ENCODE peak calls at places on chromosomes 4 and X, in nine cellular contexts. M is ascending aorta; R is psoas muscle; B is nephron progenitor cell; J is Peyer's patch; E is esophagus squamous epithelium; Q is ovary; C is CD8-positive, alpha-beta T cell; A is astrocyte of the spinal cord. G is an unnamed sample.

GRCh38 chrX:34586507-34586906 is 70.6 kb downstream of the TMEM47 start:
- DNase-seq in C (no peak), M (no peak), Q (no peak), B (no peak), R (no peak), J (no peak), A (no peak), E (no peak), G (no peak)

GRCh38 chr4:11628093-11628725 is 199.5 kb upstream of the HS3ST1 start:
- DNase-seq in J (no peak), R (no peak), M (no peak), E (no peak), A (peak), Q (no peak), C (no peak), B (no peak), G (peak)

GRCh38 chrX:12747433-12747832 is 43.8 kb upstream of the PRPS2 start:
- DNase-seq in B (no peak), A (no peak), J (no peak), R (no peak), Q (no peak), E (no peak), M (no peak), C (no peak), G (no peak)

GRCh38 chr4:53986062-53986461 is 78.3 kb downstream of the CHIC2 start:
- DNase-seq in B (no peak), A (no peak), R (no peak), E (no peak), M (no peak), C (no peak), J (no peak), Q (no peak), G (no peak)

GRCh38 chrX:63661676-63662075 is 123.3 kb downstream of the ARHGEF9 start:
- DNase-seq in B (no peak), M (no peak), R (no peak), A (no peak), C (no peak), J (no peak), E (no peak), Q (no peak), G (no peak)

GRCh38 chr4:17957689-17958088 is 63.9 kb downstream of the LCORL start:
- DNase-seq in Q (no peak), R (no peak), C (no peak), J (no peak), A (peak), E (no peak), B (no peak), M (no peak), G (no peak)

GRCh38 chr4:164012396-164013027 is 518.0 kb downstream of the TMA16 start:
- DNase-seq in J (no peak), C (no peak), E (no peak), R (no peak), Q (no peak), A (peak), M (no peak), B (peak), G (no peak)

GRCh38 chr4:71814433-71814832 is 30.6 kb upstream of the GC start:
- DNase-seq in Q (no peak), A (no peak), R (no peak), E (no peak), B (peak), C (no peak), M (no peak), J (no peak), G (no peak)

GRCh38 chrX:136541294-136541693 is 9.3 kb downstream of the VGLL1 start:
- DNase-seq in C (no peak), B (no peak), Q (no peak), A (no peak), J (no peak), E (no peak), M (no peak), R (no peak), G (no peak)

GRCh38 chrX:12999422-12999821 is 24.5 kb downstream of the TMSB4X start:
- DNase-seq in J (no peak), A (no peak), M (no peak), R (no peak), E (no peak), Q (no peak), C (no peak), B (no peak), G (no peak)

GRCh38 chr4:96455045-96455720 is 615.3 kb downstream of the PDHA2 start:
- DNase-seq in A (no peak), Q (no peak), B (no peak), E (no peak), M (no peak), R (no peak), J (no peak), C (no peak), G (no peak)

GRCh38 chrX:119190736-119191282 is 45.3 kb upstream of the PGRMC1 start:
- DNase-seq in E (no peak), J (no peak), M (no peak), A (no peak), Q (peak), C (no peak), R (no peak), B (no peak), G (peak)

GRCh38 chr4:150315691-150316090 is 237.4 kb downstream of the DCLK2 start:
- DNase-seq in J (no peak), Q (no peak), M (no peak), E (no peak), C (no peak), A (no peak), R (no peak), B (no peak), G (no peak)

GRCh38 chr4:6574747-6575502 is at the start of gene MAN2B2:
- DNase-seq in J (peak), R (peak), A (peak), B (peak), C (peak), E (peak), Q (peak), M (peak), G (peak)

GRCh38 chrX:130994671-130995070 is 63.5 kb upstream of the ARHGAP36 start:
- DNase-seq in Q (no peak), C (no peak), R (no peak), B (peak), A (peak), M (no peak), J (no peak), E (no peak), G (no peak)

GRCh38 chr4:6767341-6767724 is 15.2 kb upstream of the KIAA0232 start:
- DNase-seq in Q (no peak), A (no peak), J (no peak), C (no peak), E (no peak), R (no peak), B (no peak), M (no peak), G (no peak)

GRCh38 chrX:154409222-154409871 is at the start of gene DNASE1L1:
- DNase-seq in R (peak), C (no peak), M (peak), Q (no peak), E (no peak), A (peak), J (peak), B (peak), G (peak)

GRCh38 chrX:39636481-39636880 is 461.3 kb downstream of the BCOR start:
- DNase-seq in J (no peak), R (no peak), E (no peak), M (no peak), C (no peak), B (no peak), A (no peak), Q (no peak), G (no peak)

GRCh38 chr4:32417113-32417704 is 1697.0 kb downstream of the PCDH7 start:
- DNase-seq in M (no peak), J (no peak), B (no peak), R (no peak), A (no peak), E (no peak), C (no peak), Q (no peak), G (no peak)
- TF ChIP-seq CTCF in M (no peak), J (no peak), B (no peak), R (no peak), A (peak), E (no peak), C (no peak), Q (no peak), G (no peak)

DNA sequence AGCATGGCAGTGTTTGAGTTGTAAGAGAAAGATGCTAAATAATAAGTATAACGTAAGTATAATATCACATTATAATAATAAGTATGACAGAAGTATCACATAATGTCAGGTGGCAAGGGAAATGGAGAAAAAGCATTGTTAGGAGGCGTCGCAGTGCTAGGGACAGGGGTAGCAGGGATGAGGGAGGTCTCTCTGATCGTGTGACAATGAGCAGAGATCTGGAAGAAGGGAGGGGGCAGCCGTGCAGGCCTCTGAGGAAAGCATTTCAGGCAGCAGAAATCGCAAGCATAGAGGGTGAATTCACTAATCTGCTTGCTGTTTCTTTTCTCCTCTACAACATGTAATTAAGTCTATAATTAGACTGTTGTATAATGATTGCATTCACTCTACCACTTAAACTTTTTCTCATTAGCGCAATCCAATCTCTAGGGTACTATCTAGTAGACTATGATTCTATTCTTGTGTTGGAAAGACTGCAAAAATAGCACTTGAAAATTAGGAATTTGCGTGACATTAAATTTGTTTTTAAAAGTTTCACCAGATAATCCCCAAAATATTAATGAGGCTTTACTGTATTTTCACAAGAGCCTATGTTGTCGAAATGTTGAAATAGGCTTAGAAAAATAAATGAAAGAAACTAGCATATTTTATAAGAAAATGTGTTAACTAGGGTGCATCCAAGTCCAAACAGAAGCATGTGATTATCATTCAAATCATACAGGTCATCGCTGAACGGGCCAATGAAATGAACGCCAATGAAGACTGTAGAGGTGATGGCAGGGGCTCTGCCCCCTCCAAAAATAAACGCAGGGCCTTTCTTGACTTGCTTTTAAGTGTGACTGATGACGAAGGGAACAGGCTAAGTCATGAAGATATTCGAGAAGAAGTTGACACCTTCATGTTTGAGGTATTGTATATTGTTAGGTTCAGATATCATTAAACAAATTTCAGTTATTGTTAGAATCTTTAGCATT is 9.4 kb downstream of the CYP4V2 start:
- DNase-seq in E (no peak), C (no peak), R (no peak), J (no peak), A (no peak), M (no peak), B (no peak), Q (no peak), G (no peak)
- TF ChIP-seq CTCF in E (no peak), C (no peak), R (no peak), J (no peak), A (no peak), M (no peak), B (no peak), Q (no peak), G (no peak)

GRCh38 chr4:26055855-26056254 is 141.8 kb downstream of the SMIM20 start:
- DNase-seq in E (no peak), J (no peak), R (no peak), M (no peak), Q (no peak), B (no peak), C (no peak), A (no peak), G (no peak)
- TF ChIP-seq CTCF in E (no peak), J (no peak), R (no peak), M (no peak), Q (no peak), B (no peak), C (no peak), A (no peak), G (no peak)

DNA sequence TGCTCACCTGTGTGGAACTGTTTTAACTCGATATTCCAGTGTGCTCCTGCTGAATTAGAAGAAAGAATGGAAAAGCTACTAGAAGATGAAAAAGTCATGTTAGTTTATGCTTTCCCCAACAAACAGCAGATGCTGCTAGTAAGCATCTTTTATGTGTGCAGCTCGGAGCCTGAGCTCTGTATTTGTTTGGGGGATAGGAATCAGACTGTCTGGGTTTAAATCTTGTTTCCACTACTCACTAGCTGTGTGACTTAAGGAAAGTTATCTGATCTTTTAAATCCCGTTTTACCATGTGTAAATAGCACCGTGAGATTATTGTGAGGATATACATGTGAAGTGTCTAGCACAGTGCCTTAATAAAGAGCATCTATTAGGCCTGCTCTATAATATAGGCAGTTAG is 24.0 kb upstream of the SPARCL1 start:
- DNase-seq in E (no peak), R (no peak), C (no peak), Q (no peak), M (no peak), A (no peak), J (no peak), B (no peak), G (no peak)
- TF ChIP-seq CTCF in E (no peak), R (no peak), C (no peak), Q (no peak), M (no peak), A (no peak), J (no peak), B (no peak), G (no peak)

DNA sequence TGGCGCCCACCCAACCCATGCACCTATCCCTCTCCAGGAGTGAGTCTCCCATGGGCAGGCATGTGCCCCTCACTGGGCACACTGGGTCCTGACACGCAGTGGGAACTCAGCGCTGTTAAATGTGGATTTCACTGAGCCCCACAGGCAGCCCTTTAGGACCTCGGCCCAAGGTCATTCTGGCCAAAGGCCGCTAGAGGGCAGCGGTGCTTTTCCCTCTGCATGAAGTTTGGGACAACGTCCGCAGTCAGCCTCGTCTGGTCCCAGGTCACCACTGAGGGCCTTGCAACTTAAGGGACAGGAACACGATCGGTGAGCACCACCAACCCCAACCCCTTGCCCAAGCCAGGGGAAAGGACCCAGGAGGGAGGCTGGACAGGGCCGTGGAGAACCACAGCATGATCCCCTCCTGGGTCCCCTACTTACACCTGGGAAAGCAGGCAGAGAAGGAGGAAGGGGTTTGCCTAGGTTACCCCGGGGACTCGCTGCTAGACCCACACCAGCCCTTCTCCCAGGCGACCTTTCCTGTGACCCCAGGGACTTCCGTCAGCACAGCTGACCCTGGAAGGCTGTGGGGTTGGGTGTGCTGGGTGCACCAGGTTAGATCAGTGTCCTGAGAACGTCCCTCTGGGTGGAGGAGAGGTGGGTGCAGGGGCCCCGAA is 24.0 kb downstream of the CYTL1 start:
- DNase-seq in R (peak), C (no peak), Q (peak), E (no peak), J (peak), M (no peak), B (peak), A (peak), G (peak)
- TF ChIP-seq CTCF in R (peak), C (peak), Q (peak), E (peak), J (peak), M (peak), B (peak), A (peak), G (peak)

DNA sequence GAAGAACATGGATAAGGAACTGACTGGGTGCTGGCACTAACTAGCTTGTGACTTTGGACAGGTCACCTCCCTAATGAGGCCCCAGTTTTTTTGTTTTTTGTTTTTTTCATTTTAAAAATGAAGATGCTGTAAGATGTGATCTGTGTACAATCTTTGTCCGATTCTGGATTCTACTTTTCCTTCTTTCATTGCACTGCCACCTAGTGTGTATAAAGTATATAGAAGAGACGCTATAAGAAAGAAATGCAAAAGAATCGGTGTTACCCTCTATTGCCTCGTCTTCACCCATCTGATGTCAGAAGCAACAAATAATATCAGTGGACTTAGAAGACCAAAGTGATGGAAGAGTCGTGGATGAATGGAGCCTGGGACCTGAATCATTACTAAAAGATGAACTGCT is 58.6 kb upstream of the P2RY10 start:
- DNase-seq in E (no peak), Q (no peak), B (no peak), M (no peak), J (no peak), C (no peak), R (no peak), A (peak), G (peak)
- TF ChIP-seq CTCF in E (peak), Q (no peak), B (peak), M (peak), J (peak), C (peak), R (peak), A (peak), G (peak)

G was measured in foreskin fibroblast.